ENCODE peak calls at places on chromosomes 3 and 15, in nine cellular contexts. S is NCI-H2081; J is non-pigmented ciliary epithelial cell; K is astrocyte of the cerebellum; O is activated CD8-positive, alpha-beta memory T cell treated with anti-CD3 and anti-CD28 coated beads, Interleukin-2, amount 50 U/mL, for 48 hours; Z is adrenal gland; U is right cardiac atrium; T is BE2C; W is GM12892. D is an unnamed sample.

GRCh38 chr3:189049458-189050231 is 122.1 kb upstream of the TPRG1 start:
- DNase-seq in S (no peak), J (no peak), K (no peak), O (no peak), Z (no peak), U (no peak), T (no peak), W (no peak), D (peak)

GRCh38 chr3:62935793-62936192 is 60.6 kb upstream of the CADPS start:
- DNase-seq in S (no peak), J (no peak), K (no peak), O (no peak), Z (no peak), U (no peak), T (no peak), W (no peak), D (no peak)

GRCh38 chr3:13119471-13120220 is 46.4 kb upstream of the IQSEC1 start:
- DNase-seq in S (no peak), J (no peak), K (no peak), O (no peak), Z (no peak), U (no peak), T (no peak), W (no peak), D (no peak)

GRCh38 chr15:101613130-101614000 is 38.8 kb downstream of the TM2D3 start:
- DNase-seq in S (peak), J (no peak), K (no peak), O (no peak), Z (peak), U (peak), T (peak), W (no peak), D (peak)

GRCh38 chr15:27861171-27861570 is 237.9 kb downstream of the OCA2 start:
- DNase-seq in S (no peak), J (no peak), K (no peak), O (no peak), Z (no peak), U (no peak), T (no peak), W (no peak), D (no peak)

GRCh38 chr3:185677146-185677829 is 91.2 kb downstream of the SENP2 start:
- DNase-seq in S (peak), J (peak), K (peak), O (no peak), Z (no peak), U (no peak), T (peak), W (peak), D (peak)

GRCh38 chr3:52182203-52182602 is 15.8 kb upstream of the ALAS1 start:
- DNase-seq in S (no peak), J (no peak), K (no peak), O (no peak), Z (peak), U (no peak), T (no peak), W (no peak), D (no peak)

GRCh38 chr3:175041369-175041768 is 182.2 kb downstream of the NAALADL2 start:
- DNase-seq in S (no peak), J (no peak), K (no peak), O (no peak), Z (no peak), U (no peak), T (no peak), W (no peak), D (no peak)

GRCh38 chr3:193553606-193554005 is 1.1 kb downstream of the ATP13A4 start:
- DNase-seq in S (no peak), J (no peak), K (no peak), O (no peak), Z (no peak), U (no peak), T (no peak), W (no peak), D (no peak)

GRCh38 chr3:160076519-160076918 is 87.9 kb downstream of the IL12A start:
- DNase-seq in S (no peak), J (no peak), K (no peak), O (no peak), Z (no peak), U (no peak), T (no peak), W (no peak), D (no peak)

GRCh38 chr15:72796515-72797337 is 13.2 kb upstream of the ADPGK start:
- DNase-seq in S (peak), J (no peak), K (no peak), O (peak), Z (no peak), U (peak), T (peak), W (peak), D (peak)

GRCh38 chr15:42156266-42156922 is at the start of gene PLA2G4F:
- DNase-seq in S (no peak), J (no peak), K (no peak), O (peak), Z (no peak), U (no peak), T (no peak), W (no peak), D (no peak)

GRCh38 chr3:100536093-100536492 is 43.7 kb downstream of the TMEM45A start:
- DNase-seq in S (no peak), J (no peak), K (no peak), O (no peak), Z (no peak), U (no peak), T (no peak), W (no peak), D (no peak)

GRCh38 chr3:120153294-120153693 is 59.0 kb upstream of the GSK3B start:
- DNase-seq in S (no peak), J (no peak), K (no peak), O (no peak), Z (no peak), U (no peak), T (no peak), W (no peak), D (no peak)

GRCh38 chr15:38647683-38648082 is 83.1 kb upstream of the RASGRP1 start:
- DNase-seq in S (no peak), J (no peak), K (no peak), O (no peak), Z (no peak), U (no peak), T (no peak), W (no peak), D (no peak)

GRCh38 chr15:90868261-90868689 is at the start of gene FURIN:
- DNase-seq in S (no peak), J (no peak), K (no peak), O (no peak), Z (no peak), U (no peak), T (no peak), W (no peak), D (no peak)

GRCh38 chr15:95024388-95024787 is 793.0 kb downstream of the MCTP2 start:
- DNase-seq in S (no peak), J (no peak), K (peak), O (no peak), Z (no peak), U (no peak), T (no peak), W (no peak), D (no peak)

GRCh38 chr3:183369626-183370025 is 58.8 kb downstream of the MCF2L2 start:
- DNase-seq in S (no peak), J (no peak), K (no peak), O (no peak), Z (no peak), U (no peak), T (no peak), W (no peak), D (no peak)

GRCh38 chr3:44058022-44058867 is 183.4 kb upstream of the TOPAZ1 start:
- DNase-seq in S (no peak), J (no peak), K (peak), O (peak), Z (no peak), U (no peak), T (no peak), W (peak), D (no peak)

GRCh38 chr3:126926684-126927404 is 56.1 kb upstream of the PLXNA1 start:
- DNase-seq in S (no peak), J (peak), K (peak), O (no peak), Z (peak), U (peak), T (peak), W (no peak), D (no peak)

GRCh38 chr3:50161320-50161719 is 6.2 kb downstream of the SEMA3F start:
- DNase-seq in S (no peak), J (no peak), K (no peak), O (no peak), Z (no peak), U (no peak), T (no peak), W (no peak), D (no peak)

GRCh38 chr15:22904736-22905135 is 66.3 kb downstream of the NIPA2 start:
- DNase-seq in S (peak), J (no peak), K (peak), O (no peak), Z (peak), U (no peak), T (no peak), W (no peak), D (no peak)

GRCh38 chr3:149080699-149081091 is 5.6 kb downstream of the HLTF start:
- DNase-seq in S (no peak), J (no peak), K (no peak), O (no peak), Z (no peak), U (no peak), T (no peak), W (no peak), D (no peak)

GRCh38 chr15:34353627-34354026 is 10.5 kb downstream of the NUTM1 start:
- DNase-seq in S (no peak), J (no peak), K (no peak), O (no peak), Z (no peak), U (no peak), T (no peak), W (no peak), D (no peak)

GRCh38 chr3:69740103-69741021 is 1.1 kb downstream of the MITF start:
- DNase-seq in S (no peak), J (no peak), K (no peak), O (no peak), Z (no peak), U (peak), T (no peak), W (no peak), D (peak)

GRCh38 chr3:191699546-191699945 is 238.6 kb downstream of the PYDC2 start:
- DNase-seq in S (no peak), J (no peak), K (no peak), O (no peak), Z (no peak), U (no peak), T (no peak), W (no peak), D (no peak)

GRCh38 chr3:52848617-52849016 is 13.8 kb upstream of the MUSTN1 start:
- DNase-seq in S (no peak), J (peak), K (peak), O (no peak), Z (no peak), U (no peak), T (no peak), W (no peak), D (no peak)

GRCh38 chr3:64147211-64147610 is 78.1 kb downstream of the PRICKLE2 start:
- DNase-seq in S (no peak), J (no peak), K (no peak), O (no peak), Z (no peak), U (no peak), T (no peak), W (no peak), D (no peak)

GRCh38 chr3:48989126-48989795 is 780 bp upstream of the P4HTM start:
- DNase-seq in S (no peak), J (no peak), K (no peak), O (no peak), Z (no peak), U (no peak), T (peak), W (no peak), D (no peak)

GRCh38 chr3:186053954-186054353 is 54.9 kb downstream of the ETV5 start:
- DNase-seq in S (no peak), J (peak), K (no peak), O (no peak), Z (no peak), U (no peak), T (peak), W (no peak), D (no peak)

GRCh38 chr3:12437861-12438260 is 46.4 kb upstream of the TSEN2 start:
- DNase-seq in S (no peak), J (no peak), K (no peak), O (no peak), Z (no peak), U (no peak), T (no peak), W (no peak), D (no peak)

GRCh38 chr15:58374147-58374546 is 57.6 kb upstream of the LIPC start:
- DNase-seq in S (no peak), J (no peak), K (no peak), O (no peak), Z (no peak), U (no peak), T (no peak), W (no peak), D (no peak)

GRCh38 chr15:90889736-90890456 is 5.6 kb downstream of the FES start:
- DNase-seq in S (no peak), J (no peak), K (no peak), O (no peak), Z (no peak), U (no peak), T (no peak), W (no peak), D (no peak)